ENCODE peak calls at places on chromosomes 5 and 9, in five cellular contexts. B is IMR-90, W is mesenchymal stem cell, Y is mesendoderm, A is trophoblast cell. O is an unnamed sample.

GRCh38 chr5:71645030-71645429 is 57.9 kb downstream of the MCCC2 start:
- DNase-seq in B (no peak), W (no peak), Y (no peak), A (no peak), O (no peak)

GRCh38 chr9:130126721-130127429 is 45.3 kb upstream of the NCS1 start:
- DNase-seq in B (no peak), W (no peak), Y (no peak), A (no peak), O (no peak)

GRCh38 chr9:13942695-13943094 is 371.2 kb downstream of the NFIB start:
- DNase-seq in B (peak), W (peak), Y (peak), A (peak), O (no peak)

GRCh38 chr9:119868694-119869093 is 499.5 kb upstream of the BRINP1 start:
- DNase-seq in B (no peak), W (no peak), Y (peak), A (no peak), O (no peak)

GRCh38 chr9:132901859-132902831 is 23.4 kb downstream of the SPACA9 start:
- DNase-seq in B (peak), W (peak), Y (peak), A (peak), O (peak)

GRCh38 chr5:66742083-66742895 is 146.1 kb downstream of the MAST4 start:
- DNase-seq in B (no peak), W (no peak), Y (peak), A (no peak), O (no peak)

GRCh38 chr5:68339921-68340321 is 124.4 kb downstream of the PIK3R1 start:
- DNase-seq in B (no peak), W (peak), Y (no peak), A (no peak), O (no peak)

GRCh38 chr5:1138445-1139207 is 26.8 kb upstream of the SLC12A7 start:
- DNase-seq in B (no peak), W (no peak), Y (no peak), A (no peak), O (no peak)

GRCh38 chr5:73436535-73437125 is 11.9 kb downstream of the FOXD1 start:
- DNase-seq in B (no peak), W (no peak), Y (peak), A (no peak), O (no peak)

GRCh38 chr9:132260846-132261245 is 93.9 kb downstream of the SETX start:
- DNase-seq in B (no peak), W (no peak), Y (no peak), A (no peak), O (no peak)

GRCh38 chr5:109830955-109831502 is 141.3 kb downstream of the MAN2A1 start:
- DNase-seq in B (peak), W (peak), Y (no peak), A (no peak), O (no peak)

GRCh38 chr9:35906923-35907699 is 1.1 kb downstream of the HRCT1 start:
- DNase-seq in B (peak), W (peak), Y (peak), A (peak), O (no peak)

GRCh38 chr5:55551298-55551846 is 16.6 kb upstream of the PLPP1 start:
- DNase-seq in B (no peak), W (no peak), Y (no peak), A (no peak), O (no peak)

GRCh38 chr5:107361945-107362344 is 308.8 kb downstream of the EFNA5 start:
- DNase-seq in B (peak), W (peak), Y (no peak), A (no peak), O (no peak)

GRCh38 chr9:84500218-84500617 is 159.7 kb upstream of the SLC28A3 start:
- DNase-seq in B (no peak), W (no peak), Y (no peak), A (no peak), O (no peak)

GRCh38 chr5:141513021-141513626 is 24.2 kb downstream of the PCDHGC5 start:
- DNase-seq in B (peak), W (peak), Y (peak), A (no peak), O (peak)

GRCh38 chr5:39072915-39073758 is 1.1 kb downstream of the RICTOR start:
- DNase-seq in B (peak), W (peak), Y (peak), A (peak), O (peak)

GRCh38 chr5:113612060-113612496 is 98.6 kb downstream of the YTHDC2 start:
- DNase-seq in B (peak), W (peak), Y (peak), A (no peak), O (peak)

GRCh38 chr5:131640043-131640856 is 5.2 kb upstream of the RAPGEF6 start:
- DNase-seq in B (peak), W (no peak), Y (peak), A (no peak), O (no peak)

GRCh38 chr9:115616666-115617239 is 498.8 kb upstream of the TNC start:
- DNase-seq in B (no peak), W (no peak), Y (no peak), A (no peak), O (no peak)
- H3K9ac ChIP-seq in B (peak), W (peak), Y (no peak), A (no peak), O (no peak)

DNA sequence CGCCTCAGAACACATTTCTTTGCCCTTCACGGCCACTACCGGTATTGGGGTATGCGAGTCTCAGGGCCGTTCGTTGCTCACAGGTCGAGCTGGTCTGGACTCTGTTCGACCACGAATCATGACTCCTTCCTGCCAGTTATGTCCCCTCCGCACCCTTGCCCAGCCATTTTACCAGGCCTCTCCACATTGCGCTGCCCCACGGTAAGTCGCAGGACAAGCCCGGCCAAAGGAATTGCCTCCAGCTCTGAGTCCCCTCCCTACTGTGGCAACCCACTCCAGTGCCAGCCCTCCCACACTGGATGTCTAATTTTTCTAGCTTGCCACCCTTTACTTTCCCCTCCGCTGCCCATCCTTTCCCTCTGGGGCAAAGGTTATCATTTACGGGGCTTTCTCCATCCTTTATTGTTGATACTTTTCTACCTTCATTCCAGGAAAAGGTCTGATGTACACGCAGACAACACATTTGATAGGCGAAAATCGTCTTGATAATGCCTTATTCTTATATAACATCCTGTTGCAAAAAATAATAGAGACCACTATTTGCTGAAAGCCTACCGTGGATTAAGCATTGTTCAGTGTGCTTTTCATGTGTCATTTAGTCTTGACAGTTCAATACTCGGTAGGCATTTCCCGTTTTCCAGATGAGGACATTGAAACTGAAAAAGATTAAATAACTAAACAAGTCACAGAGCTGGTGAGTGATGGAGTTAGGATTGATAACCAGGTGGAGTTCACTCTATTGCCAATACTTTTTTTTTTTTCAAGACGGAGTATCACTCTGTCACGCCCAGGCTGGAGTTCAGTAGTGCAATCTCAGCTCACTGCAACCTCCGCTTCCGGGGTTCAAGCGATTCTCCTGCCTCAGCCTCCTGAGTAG is 958 bp upstream of the HSPA5 start:
- DNase-seq in B (no peak), W (no peak), Y (no peak), A (no peak), O (no peak)
- H3K23ac ChIP-seq in B (peak), W (peak), Y (no peak), A (no peak), O (peak)

GRCh38 chr5:138792181-138792808 is 39.1 kb downstream of the CTNNA1 start:
- DNase-seq in B (no peak), W (no peak), Y (no peak), A (no peak), O (no peak)
- H3K9ac ChIP-seq in B (no peak), W (no peak), Y (no peak), A (peak), O (no peak)

GRCh38 chr9:134426436-134426835 is 100.2 kb downstream of the RXRA start:
- DNase-seq in B (no peak), W (no peak), Y (no peak), A (no peak), O (no peak)

GRCh38 chr9:134423757-134424156 is 97.5 kb downstream of the RXRA start:
- DNase-seq in B (no peak), W (no peak), Y (no peak), A (no peak), O (no peak)

GRCh38 chr9:134424818-134425217 is 98.6 kb downstream of the RXRA start:
- DNase-seq in B (no peak), W (no peak), Y (no peak), A (no peak), O (no peak)

GRCh38 chr9:134425815-134426214 is 99.6 kb downstream of the RXRA start:
- DNase-seq in B (no peak), W (no peak), Y (no peak), A (no peak), O (no peak)

GRCh38 chr9:134425401-134425800 is 99.1 kb downstream of the RXRA start:
- DNase-seq in B (no peak), W (no peak), Y (no peak), A (no peak), O (no peak)
- H3K23ac ChIP-seq in B (no peak), W (no peak), Y (no peak), A (no peak), O (peak)